ENCODE peak calls at places on chromosomes 13 and 19, in four cellular contexts. A is left ventricle myocardium inferior, J is uterus, B is AG10803. Z is an unnamed sample.

GRCh38 chr13:26896986-26897668 is 136.5 kb upstream of the GPR12 start:
- DNase-seq in A (no peak), J (no peak), B (no peak), Z (no peak)

GRCh38 chr19:43476606-43477005 is 11.2 kb upstream of the LYPD3 start:
- DNase-seq in A (no peak), J (no peak), B (peak; percentile 96), Z (peak; percentile 51)

GRCh38 chr13:30665638-30666037 is 47.9 kb downstream of the USPL1 start:
- DNase-seq in A (no peak), J (no peak), B (no peak), Z (no peak)

GRCh38 chr13:31207630-31208549 is 8.1 kb downstream of the B3GLCT start:
- DNase-seq in A (peak; percentile 63), J (peak; percentile 70), B (peak; percentile 68), Z (no peak)

GRCh38 chr13:106038752-106039151 is 496.7 kb downstream of the EFNB2 start:
- DNase-seq in A (no peak), J (no peak), B (peak; percentile 84), Z (peak; percentile 74)

GRCh38 chr13:20489185-20489820 is 36.4 kb downstream of the CRYL1 start:
- DNase-seq in A (no peak), J (no peak), B (no peak), Z (no peak)

GRCh38 chr13:89163081-89163480 is 1491.9 kb downstream of the SLITRK5 start:
- DNase-seq in A (no peak), J (no peak), B (peak; percentile 86), Z (no peak)

GRCh38 chr19:6613711-6614110 is 22.8 kb upstream of the CD70 start:
- DNase-seq in A (no peak), J (no peak), B (peak; percentile 48), Z (no peak)

GRCh38 chr13:64551755-64552154 is 2678.4 kb downstream of the PCDH9 start:
- DNase-seq in A (no peak), J (no peak), B (peak; percentile 90), Z (peak; percentile 17)

GRCh38 chr19:42423462-42424344 is 3.5 kb downstream of the LIPE start:
- DNase-seq in A (peak; percentile 87), J (peak; percentile 69), B (peak; percentile 90), Z (peak; percentile 64)

GRCh38 chr19:39557791-39558622 is 18.0 kb upstream of the EID2 start:
- DNase-seq in A (no peak), J (no peak), B (no peak), Z (no peak)

GRCh38 chr19:42197375-42197817 is 20.1 kb downstream of the DEDD2 start:
- DNase-seq in A (no peak), J (no peak), B (no peak), Z (no peak)

GRCh38 chr19:3148503-3148902 is 12.7 kb downstream of the GNA15 start:
- DNase-seq in A (no peak), J (no peak), B (no peak), Z (no peak)
- TF ChIP-seq CTCF in A (no peak), J (no peak), B (no peak), Z (no peak)

DNA sequence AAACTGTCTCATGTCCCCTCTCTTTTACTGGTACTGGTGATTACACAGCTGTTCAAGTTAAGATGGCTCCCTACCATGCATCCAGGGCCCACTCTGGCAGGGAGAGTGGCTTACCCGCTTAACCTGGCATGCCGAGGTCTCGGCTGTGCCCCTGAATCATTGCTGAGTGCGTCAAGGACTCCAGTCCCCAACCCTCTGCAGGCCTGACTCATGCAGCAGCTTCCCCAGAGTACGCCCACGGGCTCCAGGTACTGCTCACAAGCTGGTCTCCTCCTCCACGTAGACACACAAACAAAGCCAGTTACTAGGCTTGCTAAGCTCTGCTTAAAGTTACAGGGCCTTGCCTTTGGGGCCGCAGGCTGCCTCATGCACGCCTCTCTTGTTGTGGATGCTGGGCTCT is 447.4 kb downstream of the COG6 start:
- DNase-seq in A (no peak), J (peak; percentile 32), B (peak; percentile 29), Z (no peak)
- H3K4me3 ChIP-seq in A (no peak overlapping the region), J (no peak overlapping the region), B (no peak overlapping the region), Z (no peak overlapping the region)

GRCh38 chr19:3469638-3470499 is 10.5 kb downstream of the SMIM24 start:
- DNase-seq in A (no peak), J (peak; percentile 23), B (no peak), Z (no peak)
- TF ChIP-seq CTCF in A (no peak), J (no peak), B (peak; percentile 15), Z (no peak)

DNA sequence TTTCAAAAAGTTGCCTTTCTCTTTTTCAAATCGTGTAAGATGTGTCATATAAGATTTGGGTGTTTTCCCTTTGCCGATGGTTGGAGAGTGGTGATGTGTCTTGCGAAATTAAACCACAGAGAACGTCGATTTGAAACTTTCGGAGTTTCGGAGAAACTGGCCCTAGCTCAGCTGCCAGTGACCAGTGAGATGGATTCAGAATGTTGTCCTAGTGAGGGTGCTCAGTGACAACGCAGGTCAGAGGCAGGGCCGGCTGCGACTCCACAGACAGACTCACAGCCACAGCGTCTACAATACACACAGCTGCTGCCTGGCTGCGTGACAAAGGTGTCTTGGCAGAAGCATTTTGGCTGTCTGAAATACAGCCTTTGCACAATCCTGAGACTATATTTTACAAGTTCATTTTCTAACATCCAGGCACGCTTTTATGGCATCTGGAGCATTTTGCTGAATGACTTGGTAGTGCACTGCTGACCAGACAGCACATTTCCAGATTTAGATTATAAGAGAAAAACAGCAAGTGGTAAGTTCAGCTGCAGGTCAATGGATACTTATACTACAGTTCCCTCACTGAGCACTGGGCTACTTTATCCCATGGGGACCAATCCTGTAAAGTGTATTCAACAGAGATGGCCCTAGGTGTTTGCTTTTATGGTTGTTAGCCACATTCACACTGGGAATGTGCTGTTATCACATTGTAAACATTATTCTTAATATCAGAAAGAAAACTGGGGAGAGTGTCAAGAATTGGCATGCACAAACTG is 207.5 kb downstream of the KCNRG start:
- DNase-seq in A (peak; percentile 81), J (peak; percentile 73), B (peak; percentile 95), Z (no peak)
- H3K4me3 ChIP-seq in A (peak overlapping the region; percentile 15), J (peak overlapping the region; percentile 15), B (peak overlapping the region; percentile 56), Z (no peak overlapping the region)

GRCh38 chr19:13299838-13300237 is 149.6 kb downstream of the IER2 start:
- DNase-seq in A (no peak), J (no peak), B (no peak), Z (no peak)
- TF ChIP-seq CTCF in A (no peak), J (no peak), B (no peak), Z (no peak)

GRCh38 chr19:8510589-8511115 is 3.3 kb downstream of the ZNF414 start:
- DNase-seq in A (no peak), J (no peak), B (no peak), Z (no peak)

GRCh38 chr19:8513687-8514504 is at the start of gene ZNF414:
- DNase-seq in A (peak; percentile 98), J (peak; percentile 97), B (peak; percentile 97), Z (peak; percentile 84)

GRCh38 chr19:8511573-8512101 is 2.3 kb downstream of the ZNF414 start:
- DNase-seq in A (no peak), J (no peak), B (no peak), Z (no peak)

GRCh38 chr19:8512991-8513686 is 828 bp downstream of the ZNF414 start:
- DNase-seq in A (no peak), J (no peak), B (no peak), Z (no peak)

GRCh38 chr19:8512115-8512967 is 1.6 kb downstream of the ZNF414 start:
- DNase-seq in A (no peak), J (no peak), B (no peak), Z (no peak)
- H3K4me3 ChIP-seq in A (peak overlapping the region; percentile 82), J (no peak overlapping the region), B (no peak overlapping the region), Z (no peak overlapping the region)

DNA sequence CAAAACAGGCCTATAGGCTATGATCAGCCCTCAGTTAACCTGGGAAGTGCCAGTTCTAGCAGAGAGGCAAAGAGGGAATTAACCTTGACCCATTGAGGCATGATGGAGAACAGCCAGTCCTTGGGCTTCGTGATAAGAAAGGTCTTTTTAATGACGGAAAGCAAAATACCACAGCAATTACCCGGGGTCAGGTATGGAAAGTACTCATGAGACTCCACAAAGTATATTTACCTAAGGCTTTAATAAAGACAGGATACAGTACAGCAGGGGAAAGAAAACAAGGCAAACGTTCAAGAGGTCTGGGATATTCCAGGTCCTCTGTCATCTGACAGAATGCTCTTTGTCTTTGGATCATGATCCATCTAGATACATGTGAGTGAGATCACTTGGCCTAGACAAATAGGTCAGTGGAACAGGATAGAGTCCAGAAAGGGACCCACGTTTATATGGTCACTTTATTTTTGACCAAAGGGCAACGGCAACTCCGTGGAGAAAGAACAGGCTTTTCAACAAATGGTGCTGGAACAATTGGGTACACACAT is 52.2 kb downstream of the WDFY2 start:
- DNase-seq in A (no peak), J (no peak), B (no peak), Z (no peak)
- TF ChIP-seq CTCF in A (no peak), J (no peak), B (no peak), Z (no peak)

GRCh38 chr13:67635754-67636153 is 405.6 kb upstream of the PCDH9 start:
- DNase-seq in A (no peak), J (no peak), B (no peak), Z (no peak)

GRCh38 chr13:67632590-67632989 is 402.5 kb upstream of the PCDH9 start:
- DNase-seq in A (no peak), J (no peak), B (peak; percentile 5), Z (no peak)

DNA sequence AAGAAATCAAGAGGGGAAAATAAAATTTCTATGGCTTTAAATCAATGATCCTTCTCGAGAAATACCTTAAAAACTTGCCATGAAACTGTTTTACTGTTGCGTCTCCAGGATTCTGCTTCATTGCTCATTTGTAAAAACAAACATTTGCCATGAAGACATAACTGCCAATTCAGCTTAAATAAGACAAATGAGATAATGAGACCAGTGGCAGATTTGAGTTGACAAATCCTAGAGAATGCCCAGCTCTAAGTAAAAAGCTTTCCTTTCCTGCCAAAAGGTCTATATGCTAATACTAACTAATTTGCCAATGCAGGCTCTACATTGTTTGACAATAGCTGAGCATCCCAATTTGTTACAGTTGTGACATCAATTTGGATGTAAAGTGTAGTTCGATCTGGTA is 400.5 kb upstream of the PCDH9 start:
- DNase-seq in A (no peak), J (no peak), B (no peak), Z (no peak)
- H3K4me3 ChIP-seq in A (no peak overlapping the region), J (no peak overlapping the region), B (no peak overlapping the region), Z (no peak overlapping the region)